ENCODE peak calls at places on chromosomes 11 and 22, in eight cellular contexts. O is prostate gland; H is Peyer's patch; Z is colonic mucosa; K is heart right ventricle; W is CD4-positive, alpha-beta T cell; P is SJSA1; T is stomach. F is an unnamed sample.

GRCh38 chr11:88680806-88681205 is 343.3 kb upstream of the CTSC start:
- DNase-seq in O (no peak), H (no peak), Z (no peak), K (no peak), W (no peak), P (no peak), T (no peak), F (no peak)

GRCh38 chr11:57568330-57568766 is 876 bp upstream of the UBE2L6 start:
- DNase-seq in O (no peak), H (no peak), Z (peak; percentile 91), K (peak; percentile 87), W (peak; percentile 2), P (no peak), T (no peak), F (peak; percentile 91)

GRCh38 chr22:23013612-23014011 is 56.7 kb upstream of the GNAZ start:
- DNase-seq in O (no peak), H (no peak), Z (no peak), K (no peak), W (no peak), P (no peak), T (no peak), F (no peak)

GRCh38 chr11:114310095-114310494 is 13.9 kb downstream of the NNMT start:
- DNase-seq in O (no peak), H (no peak), Z (no peak), K (no peak), W (no peak), P (no peak), T (no peak), F (no peak)

GRCh38 chr11:12090761-12091261 is 19.6 kb upstream of the MICAL2 start:
- DNase-seq in O (no peak), H (peak; percentile 90), Z (peak; percentile 93), K (no peak), W (no peak), P (no peak), T (peak; percentile 64), F (no peak)

GRCh38 chr11:22666700-22667439 is 459 bp downstream of the GAS2 start:
- DNase-seq in O (peak; percentile 33), H (no peak), Z (peak; percentile 21), K (peak; percentile 66), W (peak; percentile 8), P (no peak), T (peak; percentile 67), F (peak; percentile 44)

GRCh38 chr22:36738416-36739020 is 35.0 kb upstream of the CACNG2 start:
- DNase-seq in O (no peak), H (peak; percentile 13), Z (no peak), K (no peak), W (no peak), P (no peak), T (no peak), F (no peak)

GRCh38 chr11:1499899-1500298 is 13.3 kb upstream of the MOB2 start:
- DNase-seq in O (no peak), H (no peak), Z (no peak), K (no peak), W (no peak), P (no peak), T (no peak), F (no peak)

GRCh38 chr11:10623797-10624761 is 55.6 kb upstream of the LYVE1 start:
- DNase-seq in O (no peak), H (no peak), Z (no peak), K (no peak), W (no peak), P (peak; percentile 55), T (no peak), F (peak; percentile 30)

GRCh38 chr11:11843233-11843632 is 1.5 kb downstream of the USP47 start:
- DNase-seq in O (peak; percentile 15), H (no peak), Z (no peak), K (no peak), W (no peak), P (no peak), T (no peak), F (no peak)

GRCh38 chr11:107785401-107785800 is 73.2 kb downstream of the SLC35F2 start:
- DNase-seq in O (no peak), H (no peak), Z (no peak), K (no peak), W (no peak), P (no peak), T (no peak), F (no peak)

GRCh38 chr22:30235687-30236170 is 10.8 kb downstream of the LIF start:
- DNase-seq in O (no peak), H (no peak), Z (no peak), K (no peak), W (no peak), P (peak; percentile 88), T (no peak), F (no peak)

GRCh38 chr22:22948651-22949611 is 61.3 kb downstream of the IGLL5 start:
- DNase-seq in O (no peak), H (no peak), Z (no peak), K (no peak), W (no peak), P (no peak), T (no peak), F (no peak)

GRCh38 chr11:42524534-42525227 is 787.1 kb upstream of the API5 start:
- DNase-seq in O (peak; percentile 39), H (peak; percentile 65), Z (peak; percentile 42), K (no peak), W (no peak), P (peak; percentile 59), T (peak; percentile 45), F (peak; percentile 19)

GRCh38 chr22:24144471-24145115 is 36.7 kb upstream of the SUSD2 start:
- DNase-seq in O (no peak), H (no peak), Z (no peak), K (no peak), W (no peak), P (no peak), T (no peak), F (no peak)

GRCh38 chr22:43862074-43862881 is at the start of gene SULT4A1:
- DNase-seq in O (no peak), H (no peak), Z (no peak), K (no peak), W (no peak), P (no peak), T (no peak), F (peak; percentile 59)

GRCh38 chr11:64802370-64803162 is 448 bp downstream of the MAP4K2 start:
- DNase-seq in O (no peak), H (peak; percentile 72), Z (peak; percentile 38), K (no peak), W (peak; percentile 46), P (peak; percentile 62), T (no peak), F (no peak)

GRCh38 chr11:13297917-13298356 is 20.3 kb downstream of the BMAL1 start:
- DNase-seq in O (no peak), H (no peak), Z (no peak), K (no peak), W (no peak), P (no peak), T (no peak), F (no peak)

GRCh38 chr11:80529722-80530121 is 1088.9 kb upstream of the TENM4 start:
- DNase-seq in O (no peak), H (no peak), Z (no peak), K (no peak), W (no peak), P (no peak), T (no peak), F (no peak)

GRCh38 chr11:11243790-11244469 is 109.1 kb downstream of the CSNK2A3 start:
- DNase-seq in O (no peak), H (peak; percentile 65), Z (no peak), K (peak; percentile 46), W (peak; percentile 43), P (no peak), T (no peak), F (peak; percentile 27)

GRCh38 chr11:41301023-41301422 is 158.4 kb downstream of the LRRC4C start:
- DNase-seq in O (no peak), H (no peak), Z (no peak), K (no peak), W (no peak), P (no peak), T (no peak), F (no peak)

GRCh38 chr22:26671317-26672059 is 14.1 kb downstream of the MIAT start:
- DNase-seq in O (peak; percentile 23), H (peak; percentile 87), Z (peak; percentile 45), K (peak; percentile 37), W (peak; percentile 67), P (no peak), T (peak; percentile 37), F (peak; percentile 60)

GRCh38 chr11:19861171-19861570 is 148.5 kb downstream of the NAV2 start:
- DNase-seq in O (no peak), H (no peak), Z (no peak), K (no peak), W (no peak), P (no peak), T (no peak), F (no peak)

GRCh38 chr22:36055376-36056310 is 27.0 kb upstream of the RBFOX2 start:
- DNase-seq in O (no peak), H (no peak), Z (no peak), K (peak; percentile 25), W (no peak), P (peak; percentile 84), T (no peak), F (no peak)

GRCh38 chr11:119892311-119892808 is 163.4 kb upstream of the NECTIN1 start:
- DNase-seq in O (no peak), H (no peak), Z (no peak), K (peak; percentile 55), W (no peak), P (no peak), T (no peak), F (no peak)

GRCh38 chr11:78975081-78975480 is 400.4 kb upstream of the NARS2 start:
- DNase-seq in O (no peak), H (no peak), Z (no peak), K (no peak), W (no peak), P (no peak), T (no peak), F (no peak)

GRCh38 chr11:83033972-83034672 is 37.6 kb downstream of the RAB30 start:
- DNase-seq in O (no peak), H (peak; percentile 67), Z (peak; percentile 48), K (peak; percentile 24), W (no peak), P (no peak), T (peak; percentile 31), F (peak; percentile 56)

GRCh38 chr22:46031965-46032851 is 55.2 kb upstream of the WNT7B start:
- DNase-seq in O (no peak), H (peak; percentile 44), Z (no peak), K (no peak), W (no peak), P (no peak), T (no peak), F (peak; percentile 49)
- H3K27ac ChIP-seq in O (no peak overlapping the region), H (no peak overlapping the region), Z (no peak overlapping the region), K (no peak overlapping the region), W (no peak overlapping the region), P (no peak overlapping the region), T (no peak overlapping the region), F (peak overlapping the region; percentile 62)

GRCh38 chr11:3616721-3617460 is 24.9 kb downstream of the ART5 start:
- DNase-seq in O (no peak), H (peak; percentile 28), Z (no peak), K (no peak), W (no peak), P (no peak), T (no peak), F (peak; percentile 36)
- H3K27ac ChIP-seq in O (no peak overlapping the region), H (no peak overlapping the region), Z (no peak overlapping the region), K (no peak overlapping the region), W (no peak overlapping the region), P (no peak overlapping the region), T (no peak overlapping the region), F (no peak overlapping the region)

GRCh38 chr11:35803115-35803514 is 140.5 kb downstream of the TRIM44 start:
- DNase-seq in O (no peak), H (no peak), Z (no peak), K (no peak), W (no peak), P (no peak), T (no peak), F (no peak)
- H3K27ac ChIP-seq in O (no peak overlapping the region), H (no peak overlapping the region), Z (no peak overlapping the region), K (no peak overlapping the region), W (no peak overlapping the region), P (no peak overlapping the region), T (no peak overlapping the region), F (no peak overlapping the region)

GRCh38 chr11:62140302-62141110 is 16.7 kb downstream of the INCENP start:
- DNase-seq in O (no peak), H (peak; percentile 24), Z (no peak), K (no peak), W (no peak), P (no peak), T (peak; percentile 11), F (no peak)
- H3K27ac ChIP-seq in O (no peak overlapping the region), H (no peak overlapping the region), Z (no peak overlapping the region), K (no peak overlapping the region), W (no peak overlapping the region), P (no peak overlapping the region), T (no peak overlapping the region), F (no peak overlapping the region)

F was measured in ovary.